ENCODE peak calls at places on chromosomes 7 and 10, in eight cellular contexts. H is endothelial cell of umbilical vein, L is HTR-8/SVneo, P is GM12865, S is A549, Q is fibroblast of pulmonary artery, K is B cell, N is cerebellar cortex. U is an unnamed sample.

GRCh38 chr7:16098585-16099179 is 322.7 kb downstream of the CRPPA start:
- DNase-seq in H (peak), L (peak), P (no peak), S (peak), Q (peak), K (no peak), N (no peak), U (no peak)

GRCh38 chr10:92901819-92902234 is 53.5 kb downstream of the EXOC6 start:
- DNase-seq in H (no peak), L (no peak), P (peak), S (no peak), Q (no peak), K (no peak), N (no peak), U (no peak)

GRCh38 chr10:59905735-59906416 is 480 bp downstream of the CCDC6 start:
- DNase-seq in H (no peak), L (no peak), P (no peak), S (no peak), Q (no peak), K (no peak), N (peak), U (no peak)

GRCh38 chr10:126569513-126570447 is 100.7 kb downstream of the C10orf90 start:
- DNase-seq in H (no peak), L (peak), P (no peak), S (peak), Q (peak), K (no peak), N (no peak), U (no peak)

GRCh38 chr10:123316776-123317175 is 162.6 kb downstream of the BUB3 start:
- DNase-seq in H (no peak), L (no peak), P (no peak), S (no peak), Q (no peak), K (no peak), N (no peak), U (no peak)

GRCh38 chr7:96695581-96695980 is 14.1 kb downstream of the SEM1 start:
- DNase-seq in H (no peak), L (no peak), P (no peak), S (no peak), Q (no peak), K (no peak), N (peak), U (no peak)

GRCh38 chr10:91380873-91381561 is 29.1 kb upstream of the HECTD2 start:
- DNase-seq in H (no peak), L (no peak), P (no peak), S (no peak), Q (peak), K (no peak), N (no peak), U (no peak)

GRCh38 chr7:156223935-156224334 is 411.7 kb upstream of the SHH start:
- DNase-seq in H (no peak), L (no peak), P (no peak), S (no peak), Q (no peak), K (no peak), N (no peak), U (no peak)

GRCh38 chr7:100372256-100372655 is 1.0 kb upstream of the PILRA start:
- DNase-seq in H (no peak), L (peak), P (no peak), S (no peak), Q (peak), K (no peak), N (no peak), U (no peak)

GRCh38 chr7:132276252-132276651 is 300.0 kb downstream of the PLXNA4 start:
- DNase-seq in H (no peak), L (no peak), P (no peak), S (no peak), Q (no peak), K (no peak), N (no peak), U (no peak)

GRCh38 chr7:7103343-7104313 is 78.7 kb upstream of the C1GALT1 start:
- DNase-seq in H (peak), L (peak), P (peak), S (peak), Q (peak), K (peak), N (peak), U (peak)

GRCh38 chr10:124004372-124004928 is 88.9 kb downstream of the CHST15 start:
- DNase-seq in H (no peak), L (no peak), P (no peak), S (no peak), Q (no peak), K (no peak), N (no peak), U (peak)

GRCh38 chr10:75202321-75203096 is 8.1 kb upstream of the VDAC2 start:
- DNase-seq in H (no peak), L (no peak), P (no peak), S (peak), Q (peak), K (no peak), N (no peak), U (no peak)

GRCh38 chr10:7857259-7857658 is 39.0 kb downstream of the TAF3 start:
- DNase-seq in H (peak), L (no peak), P (no peak), S (no peak), Q (no peak), K (no peak), N (no peak), U (no peak)

GRCh38 chr7:100677308-100678095 is 4.0 kb downstream of the GNB2 start:
- DNase-seq in H (no peak), L (no peak), P (no peak), S (no peak), Q (no peak), K (no peak), N (no peak), U (no peak)

GRCh38 chr10:71974489-71975011 is 10.4 kb downstream of the CHST3 start:
- DNase-seq in H (peak), L (peak), P (peak), S (peak), Q (no peak), K (no peak), N (no peak), U (no peak)

GRCh38 chr7:35846816-35847412 is 46.1 kb downstream of the SEPTIN7 start:
- DNase-seq in H (no peak), L (no peak), P (no peak), S (no peak), Q (no peak), K (no peak), N (no peak), U (no peak)

GRCh38 chr10:79038841-79039201 is 29.9 kb upstream of the ZMIZ1 start:
- DNase-seq in H (no peak), L (no peak), P (no peak), S (no peak), Q (no peak), K (no peak), N (no peak), U (no peak)

GRCh38 chr10:1425886-1426285 is 311.4 kb downstream of the ADARB2 start:
- DNase-seq in H (no peak), L (no peak), P (peak), S (no peak), Q (no peak), K (peak), N (no peak), U (no peak)

GRCh38 chr10:22598488-22598887 is 115.9 kb downstream of the PIP4K2A start:
- DNase-seq in H (no peak), L (no peak), P (no peak), S (no peak), Q (no peak), K (no peak), N (no peak), U (no peak)

GRCh38 chr7:42203336-42203735 is 33.7 kb downstream of the GLI3 start:
- DNase-seq in H (no peak), L (no peak), P (no peak), S (no peak), Q (no peak), K (no peak), N (no peak), U (no peak)

GRCh38 chr7:3082386-3082785 is 38.7 kb upstream of the CARD11 start:
- DNase-seq in H (no peak), L (no peak), P (no peak), S (no peak), Q (no peak), K (no peak), N (no peak), U (no peak)

GRCh38 chr10:89521368-89521767 is 14.0 kb downstream of the SLC16A12 start:
- DNase-seq in H (no peak), L (no peak), P (no peak), S (no peak), Q (no peak), K (no peak), N (no peak), U (no peak)

GRCh38 chr7:80432166-80432565 is 79.7 kb downstream of the GNAT3 start:
- DNase-seq in H (no peak), L (no peak), P (no peak), S (no peak), Q (no peak), K (no peak), N (no peak), U (no peak)

GRCh38 chr10:88227342-88228018 is 355.6 kb downstream of the RNLS start:
- DNase-seq in H (no peak), L (no peak), P (no peak), S (peak), Q (peak), K (no peak), N (no peak), U (no peak)

GRCh38 chr7:103711413-103711812 is 265.4 kb upstream of the SLC26A5 start:
- DNase-seq in H (peak), L (no peak), P (no peak), S (no peak), Q (no peak), K (no peak), N (no peak), U (no peak)

GRCh38 chr7:151439855-151440798 is at the start of gene CRYGN:
- DNase-seq in H (no peak), L (no peak), P (no peak), S (no peak), Q (no peak), K (no peak), N (no peak), U (no peak)

GRCh38 chr10:13891542-13892431 is 305.0 kb downstream of the PRPF18 start:
- DNase-seq in H (peak), L (peak), P (peak), S (no peak), Q (no peak), K (peak), N (no peak), U (no peak)

GRCh38 chr7:80885774-80886173 is 33.1 kb downstream of the SEMA3C start:
- DNase-seq in H (no peak), L (no peak), P (no peak), S (no peak), Q (no peak), K (no peak), N (no peak), U (no peak)

GRCh38 chr7:152849128-152849527 is 89.6 kb downstream of the ACTR3B start:
- DNase-seq in H (no peak), L (no peak), P (no peak), S (no peak), Q (no peak), K (no peak), N (no peak), U (no peak)

GRCh38 chr7:105643857-105644256 is 62.6 kb upstream of the EFCAB10 start:
- DNase-seq in H (no peak), L (no peak), P (no peak), S (no peak), Q (no peak), K (no peak), N (peak), U (no peak)

GRCh38 chr10:103504181-103504783 is 10.8 kb downstream of the NEURL1 start:
- DNase-seq in H (peak), L (peak), P (peak), S (peak), Q (peak), K (no peak), N (no peak), U (no peak)

GRCh38 chr10:34677591-34677990 is 137.5 kb downstream of the PARD3 start:
- DNase-seq in H (no peak), L (no peak), P (no peak), S (no peak), Q (no peak), K (no peak), N (no peak), U (no peak)

GRCh38 chr7:50860598-50860997 is 77.9 kb upstream of the GRB10 start:
- DNase-seq in H (no peak), L (no peak), P (no peak), S (no peak), Q (no peak), K (no peak), N (no peak), U (no peak)

GRCh38 chr7:29878081-29878688 is 71.9 kb downstream of the WIPF3 start:
- DNase-seq in H (peak), L (peak), P (peak), S (peak), Q (peak), K (peak), N (peak), U (no peak)

GRCh38 chr7:139505563-139505962 is 17.9 kb upstream of the CLEC2L start:
- DNase-seq in H (no peak), L (no peak), P (peak), S (peak), Q (no peak), K (no peak), N (peak), U (no peak)

GRCh38 chr7:8436965-8437364 is 3.6 kb downstream of the NXPH1 start:
- DNase-seq in H (peak), L (peak), P (peak), S (peak), Q (peak), K (peak), N (peak), U (peak)

GRCh38 chr10:88293073-88293472 is 290.0 kb downstream of the RNLS start:
- DNase-seq in H (peak), L (no peak), P (peak), S (no peak), Q (peak), K (no peak), N (no peak), U (no peak)

GRCh38 chr7:47143344-47143743 is 438.6 kb downstream of the TNS3 start:
- DNase-seq in H (no peak), L (no peak), P (no peak), S (no peak), Q (peak), K (no peak), N (no peak), U (no peak)